ENCODE peak calls at places on chromosome 3, in five cellular contexts. One of them, this sample, is unnamed. For H3K9me3, the result is how much of the 10 kb centered on the place peaks cover.

GRCh38 chr3:106728315-106728821 is 648.9 kb upstream of the CCDC54 start:
- DNase-seq in A549: peak
- DNase-seq in CD4-positive, alpha-beta T cell: no peak
- DNase-seq in MM.1S: no peak
- DNase-seq in hepatocyte: no peak
- DNase-seq in this sample: no peak

GRCh38 chr3:197083486-197083885 is 53.9 kb upstream of the MELTF start:
- DNase-seq in A549: peak
- DNase-seq in CD4-positive, alpha-beta T cell: no peak
- DNase-seq in MM.1S: no peak
- DNase-seq in hepatocyte: peak
- DNase-seq in this sample: no peak

GRCh38 chr3:7504886-7505775 is 644.2 kb downstream of the GRM7 start:
- DNase-seq in A549: peak
- DNase-seq in CD4-positive, alpha-beta T cell: no peak
- DNase-seq in MM.1S: no peak
- DNase-seq in hepatocyte: peak
- DNase-seq in this sample: no peak

GRCh38 chr3:37741644-37742043 is 120.0 kb upstream of the CTDSPL start:
- DNase-seq in A549: peak
- DNase-seq in CD4-positive, alpha-beta T cell: no peak
- DNase-seq in MM.1S: no peak
- DNase-seq in hepatocyte: peak
- DNase-seq in this sample: no peak

GRCh38 chr3:104564045-104564643 is 802.6 kb upstream of the ALCAM start:
- DNase-seq in A549: peak
- DNase-seq in CD4-positive, alpha-beta T cell: peak
- DNase-seq in MM.1S: peak
- DNase-seq in hepatocyte: peak
- DNase-seq in this sample: peak

GRCh38 chr3:44036850-44037249 is 204.8 kb upstream of the TOPAZ1 start:
- DNase-seq in A549: no peak
- DNase-seq in CD4-positive, alpha-beta T cell: no peak
- DNase-seq in MM.1S: no peak
- DNase-seq in hepatocyte: no peak
- DNase-seq in this sample: no peak

GRCh38 chr3:122067588-122068240 is 12.6 kb downstream of the CD86 start:
- DNase-seq in A549: no peak
- DNase-seq in CD4-positive, alpha-beta T cell: no peak
- DNase-seq in MM.1S: no peak
- DNase-seq in hepatocyte: no peak
- DNase-seq in this sample: no peak

GRCh38 chr3:42247576-42248027 is 18.4 kb downstream of the CCK start:
- DNase-seq in A549: peak
- DNase-seq in CD4-positive, alpha-beta T cell: peak
- DNase-seq in MM.1S: peak
- DNase-seq in hepatocyte: peak
- DNase-seq in this sample: no peak

GRCh38 chr3:161212892-161213291 is 8.2 kb upstream of the NMD3 start:
- DNase-seq in A549: no peak
- DNase-seq in CD4-positive, alpha-beta T cell: no peak
- DNase-seq in MM.1S: no peak
- DNase-seq in hepatocyte: no peak
- DNase-seq in this sample: no peak

GRCh38 chr3:13525827-13526625 is 22.9 kb upstream of the FBLN2 start:
- DNase-seq in A549: no peak
- DNase-seq in CD4-positive, alpha-beta T cell: no peak
- DNase-seq in MM.1S: no peak
- DNase-seq in hepatocyte: no peak
- DNase-seq in this sample: no peak

GRCh38 chr3:105195260-105195659 is 171.4 kb upstream of the ALCAM start:
- DNase-seq in A549: no peak
- DNase-seq in CD4-positive, alpha-beta T cell: no peak
- DNase-seq in MM.1S: no peak
- DNase-seq in hepatocyte: no peak
- DNase-seq in this sample: no peak

GRCh38 chr3:64496786-64497560 is 190.8 kb downstream of the ADAMTS9 start:
- DNase-seq in A549: no peak
- DNase-seq in CD4-positive, alpha-beta T cell: no peak
- DNase-seq in MM.1S: no peak
- DNase-seq in hepatocyte: no peak
- DNase-seq in this sample: no peak

DNA sequence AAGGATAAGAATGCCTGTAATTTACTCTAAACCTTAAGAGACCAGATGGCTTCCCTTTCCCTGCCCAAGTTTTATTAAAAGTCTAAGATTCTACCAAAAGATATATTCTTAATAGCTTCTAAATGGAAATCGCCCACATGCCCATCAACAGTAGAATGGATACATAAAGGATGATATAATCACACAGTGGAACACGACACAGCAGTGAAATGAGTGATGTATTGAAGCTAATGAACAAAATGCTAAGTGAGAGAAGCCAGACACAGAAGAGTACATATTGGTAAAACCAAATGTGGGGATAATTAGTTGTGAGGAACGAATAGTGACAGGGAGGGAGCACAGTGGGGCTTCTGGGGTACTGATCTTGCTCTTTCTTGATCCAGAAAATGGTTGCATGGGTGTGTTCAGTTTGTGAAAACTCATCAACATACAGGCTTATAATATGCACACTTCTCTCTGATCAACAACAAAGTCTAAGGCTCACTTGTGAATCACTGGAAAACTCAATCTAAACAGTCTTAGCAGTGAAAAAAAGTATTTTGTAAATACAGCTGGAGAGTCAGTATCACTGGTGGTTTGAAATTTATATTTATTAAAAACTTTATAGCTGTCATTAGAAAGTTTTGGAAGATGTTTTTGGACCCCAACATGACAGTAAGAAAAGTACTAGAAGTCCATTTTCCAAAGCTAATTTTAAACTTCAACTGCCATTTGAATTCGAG is 170.7 kb upstream of the FAM3D start:
- DNase-seq in A549: no peak
- DNase-seq in CD4-positive, alpha-beta T cell: no peak
- DNase-seq in MM.1S: no peak
- DNase-seq in hepatocyte: no peak
- DNase-seq in this sample: no peak
- H3K9me3 ChIP-seq in A549: under half
- H3K9me3 ChIP-seq in CD4-positive, alpha-beta T cell: under half
- H3K9me3 ChIP-seq in MM.1S: under half
- H3K9me3 ChIP-seq in hepatocyte: under half
- H3K9me3 ChIP-seq in this sample: under half

DNA sequence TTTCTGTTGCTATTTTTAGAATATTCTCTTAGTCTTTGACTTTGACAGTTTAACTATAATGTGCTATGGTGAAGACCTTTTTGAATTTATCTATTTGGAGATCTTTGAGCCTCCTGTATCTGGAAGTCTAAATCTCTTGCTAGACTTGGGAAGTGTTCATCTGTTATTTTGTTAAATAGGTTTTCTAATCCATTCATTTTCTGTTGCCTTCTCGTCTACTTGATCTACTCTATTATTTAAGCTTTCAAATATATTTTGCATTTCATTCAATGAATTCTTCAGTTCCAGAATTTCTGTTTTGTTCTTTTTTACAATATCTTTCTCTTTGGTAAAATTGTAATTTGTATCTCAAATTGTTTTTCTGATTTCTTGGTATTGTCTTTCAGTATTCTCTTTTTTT is 47.8 kb downstream of the LEKR1 start:
- DNase-seq in A549: no peak
- DNase-seq in CD4-positive, alpha-beta T cell: no peak
- DNase-seq in MM.1S: no peak
- DNase-seq in hepatocyte: no peak
- DNase-seq in this sample: no peak
- H3K9me3 ChIP-seq in A549: under half
- H3K9me3 ChIP-seq in CD4-positive, alpha-beta T cell: under half
- H3K9me3 ChIP-seq in MM.1S: under half
- H3K9me3 ChIP-seq in hepatocyte: under half
- H3K9me3 ChIP-seq in this sample: under half

GRCh38 chr3:362939-363338 is 166.4 kb downstream of the CHL1 start:
- DNase-seq in A549: no peak
- DNase-seq in CD4-positive, alpha-beta T cell: no peak
- DNase-seq in MM.1S: no peak
- DNase-seq in hepatocyte: no peak
- DNase-seq in this sample: no peak
- H3K9me3 ChIP-seq in A549: under half
- H3K9me3 ChIP-seq in CD4-positive, alpha-beta T cell: under half
- H3K9me3 ChIP-seq in MM.1S: under half
- H3K9me3 ChIP-seq in hepatocyte: under half
- H3K9me3 ChIP-seq in this sample: under half

GRCh38 chr3:36679384-36680200 is 84.8 kb downstream of the DCLK3 start:
- DNase-seq in A549: peak
- DNase-seq in CD4-positive, alpha-beta T cell: no peak
- DNase-seq in MM.1S: no peak
- DNase-seq in hepatocyte: no peak
- DNase-seq in this sample: no peak
- H3K9me3 ChIP-seq in A549: under half
- H3K9me3 ChIP-seq in CD4-positive, alpha-beta T cell: under half
- H3K9me3 ChIP-seq in MM.1S: under half
- H3K9me3 ChIP-seq in hepatocyte: under half
- H3K9me3 ChIP-seq in this sample: under half

This sample was measured in T-helper 17 cell.